ENCODE peak calls at places on chromosomes 13 and 19, in five cellular contexts. R, Q, O, A and P are unnamed samples.

GRCh38 chr13:23609414-23610186 is 39.4 kb downstream of the TNFRSF19 start:
- DNase-seq in R (no peak), A (peak; percentile 59), O (peak; percentile 38), Q (peak; percentile 68), P (no peak)

GRCh38 chr19:31517466-31518180 is 168.4 kb upstream of the TSHZ3 start:
- DNase-seq in R (no peak), A (no peak), O (no peak), Q (no peak), P (no peak)

GRCh38 chr13:106998664-106999063 is 430.7 kb upstream of the ARGLU1 start:
- DNase-seq in O (no peak), Q (no peak), R (no peak), A (no peak), P (no peak)

GRCh38 chr13:38687246-38688229 is 661 bp downstream of the FREM2 start:
- DNase-seq in Q (peak; percentile 25), R (no peak), O (no peak), A (no peak), P (no peak)

GRCh38 chr19:48741222-48741999 is 1.0 kb upstream of the RASIP1 start:
- DNase-seq in O (no peak), Q (peak; percentile 33), R (peak; percentile 70), A (no peak), P (no peak)

GRCh38 chr19:38993271-38993670 is 17.7 kb upstream of the FBXO17 start:
- DNase-seq in R (no peak), O (no peak), Q (peak; percentile 88), A (peak; percentile 57), P (no peak)

GRCh38 chr13:112968910-112969691 is at the start of gene MCF2L:
- DNase-seq in A (peak; percentile 54), O (no peak), R (peak; percentile 82), Q (peak; percentile 52), P (no peak)

GRCh38 chr13:39284801-39285388 is 246.6 kb downstream of the NHLRC3 start:
- DNase-seq in A (peak; percentile 17), R (no peak), Q (no peak), O (no peak), P (no peak)

GRCh38 chr13:60047943-60048342 is 115.8 kb downstream of the DIAPH3 start:
- DNase-seq in Q (no peak), O (no peak), R (no peak), A (peak; percentile 17), P (no peak)

GRCh38 chr19:30621326-30621920 is 249.2 kb downstream of the ZNF536 start:
- DNase-seq in O (no peak), R (no peak), Q (no peak), A (no peak), P (no peak)

GRCh38 chr19:12695997-12696365 is 450 bp downstream of the FBXW9 start:
- DNase-seq in Q (no peak), R (peak; percentile 41), A (no peak), O (no peak), P (no peak)

GRCh38 chr13:26589754-26590153 is 32.3 kb downstream of the WASF3 start:
- DNase-seq in A (peak; percentile 48), O (no peak), R (no peak), Q (peak; percentile 29), P (no peak)

GRCh38 chr13:114047358-114047881 is 73.5 kb upstream of the C13orf46 start:
- DNase-seq in A (no peak), Q (no peak), O (no peak), R (no peak), P (no peak)

GRCh38 chr19:34089566-34089965 is 82.7 kb upstream of the LSM14A start:
- DNase-seq in R (no peak), Q (no peak), O (no peak), A (no peak), P (no peak)

GRCh38 chr13:46575321-46575721 is 22.4 kb downstream of the LRCH1 start:
- DNase-seq in Q (peak; percentile 68), O (no peak), A (peak; percentile 79), R (peak; percentile 32), P (no peak)

GRCh38 chr19:958967-959685 is 25.0 kb upstream of the WDR18 start:
- DNase-seq in A (peak; percentile 36), R (peak; percentile 77), O (no peak), Q (peak; percentile 67), P (no peak)

GRCh38 chr13:91817250-91817649 is 418.8 kb downstream of the GPC5 start:
- DNase-seq in R (no peak), O (no peak), Q (peak; percentile 7), A (peak; percentile 49), P (peak; percentile 37)

GRCh38 chr19:38699027-38699346 is 45.3 kb downstream of the CAPN12 start:
- DNase-seq in O (no peak), A (no peak), Q (no peak), R (peak; percentile 45), P (no peak)

GRCh38 chr13:20182231-20182846 is 10.4 kb downstream of the GJB2 start:
- DNase-seq in Q (peak; percentile 83), A (peak; percentile 86), O (peak; percentile 33), R (peak; percentile 64), P (peak; percentile 61)

GRCh38 chr19:48660854-48661731 is 11.7 kb downstream of the NTN5 start:
- DNase-seq in O (peak; percentile 90), R (peak; percentile 88), Q (peak; percentile 84), A (peak; percentile 92), P (peak; percentile 90)

GRCh38 chr13:98252931-98253470 is 75.9 kb upstream of the RNF113B start:
- DNase-seq in O (peak; percentile 11), R (no peak), A (peak; percentile 59), Q (peak; percentile 83), P (peak; percentile 25)

GRCh38 chr19:1247747-1248453 is 483 bp upstream of the MIDN start:
- DNase-seq in A (peak; percentile 64), Q (peak; percentile 87), O (no peak), R (peak; percentile 87), P (peak; percentile 65)

GRCh38 chr19:42069619-42070293 is at the start of gene GRIK5:
- DNase-seq in O (no peak), A (no peak), Q (peak; percentile 21), R (no peak), P (no peak)

GRCh38 chr13:46896346-46897138 is at the start of gene HTR2A:
- DNase-seq in R (peak; percentile 16), A (peak; percentile 40), O (no peak), Q (peak; percentile 72), P (no peak)

GRCh38 chr19:17294051-17294891 is 9.0 kb downstream of the ABHD8 start:
- DNase-seq in R (peak; percentile 85), A (no peak), O (no peak), Q (peak; percentile 49), P (no peak)

GRCh38 chr13:75195479-75196111 is 286.4 kb downstream of the TBC1D4 start:
- DNase-seq in Q (no peak), O (no peak), A (peak; percentile 32), R (no peak), P (no peak)

GRCh38 chr13:43572601-43573360 is 214.0 kb downstream of the ENOX1 start:
- DNase-seq in Q (peak; percentile 91), O (no peak), A (peak; percentile 17), R (no peak), P (no peak)